ENCODE peak calls at places on chromosome 6, in ten cellular contexts. E is mucosa of descending colon, X is AG04450, C is fibroblast of pulmonary artery, Q is GM06990, A is glutamatergic neuron, H is PC-3, V is PC-9, W is kidney epithelial cell, F is right lobe of liver. O is an unnamed sample.
A peak's percentile ranks its signal among the peaks of the same experiment; 100 is the strongest.

GRCh38 chr6:45036101-45036500 is 292.0 kb upstream of the RUNX2 start:
- DNase-seq in Q (no peak), A (no peak), V (no peak), C (no peak), H (no peak), W (no peak), E (no peak), X (no peak), F (no peak), O (no peak)

GRCh38 chr6:148808786-148809304 is 62.0 kb downstream of the UST start:
- DNase-seq in E (no peak), C (no peak), A (no peak), X (no peak), Q (no peak), W (no peak), F (no peak), H (no peak), V (no peak), O (no peak)

GRCh38 chr6:111503194-111503593 is 20.2 kb upstream of the REV3L start:
- DNase-seq in C (no peak), F (no peak), W (no peak), A (no peak), X (no peak), V (no peak), H (no peak), E (no peak), Q (no peak), O (no peak)

GRCh38 chr6:46392294-46392693 is 99.0 kb downstream of the RCAN2 start:
- DNase-seq in W (no peak), C (no peak), A (no peak), Q (no peak), X (no peak), H (no peak), V (no peak), E (no peak), F (no peak), O (no peak)

GRCh38 chr6:40417031-40417430 is 170.1 kb downstream of the LRFN2 start:
- DNase-seq in A (no peak), W (no peak), X (no peak), H (no peak), F (no peak), C (no peak), E (no peak), Q (no peak), V (no peak), O (no peak)

GRCh38 chr6:18413320-18413830 is 26.2 kb downstream of the RNF144B start:
- DNase-seq in W (no peak), E (no peak), A (no peak), F (no peak), H (no peak), X (no peak), C (no peak), Q (no peak), V (no peak), O (no peak)

GRCh38 chr6:159729598-159729997 is 2.3 kb downstream of the WTAP start:
- DNase-seq in H (no peak), C (peak; percentile 31), F (no peak), W (no peak), Q (no peak), X (no peak), A (no peak), E (no peak), V (no peak), O (no peak)

GRCh38 chr6:109527989-109528388 is 45.0 kb upstream of the ZBTB24 start:
- DNase-seq in V (no peak), A (no peak), C (peak; percentile 30), F (no peak), H (peak; percentile 27), W (no peak), Q (no peak), E (no peak), X (no peak), O (no peak)

GRCh38 chr6:3850451-3851203 is 1.5 kb downstream of the FAM50B start:
- DNase-seq in Q (peak; percentile 44), E (no peak), W (no peak), A (no peak), C (no peak), V (no peak), X (no peak), H (no peak), F (no peak), O (no peak)

GRCh38 chr6:44367686-44368085 is 19.8 kb upstream of the CDC5L start:
- DNase-seq in W (no peak), F (no peak), C (peak; percentile 7), X (no peak), H (no peak), E (no peak), V (no peak), A (no peak), Q (no peak), O (no peak)

GRCh38 chr6:40586800-40587201 is 363 bp downstream of the LRFN2 start:
- DNase-seq in X (no peak), A (peak; percentile 44), F (no peak), V (no peak), C (no peak), H (no peak), Q (no peak), E (no peak), W (no peak), O (peak; percentile 12)

GRCh38 chr6:25366785-25367657 is 87.8 kb downstream of the CARMIL1 start:
- DNase-seq in A (no peak), F (no peak), V (no peak), W (no peak), C (peak; percentile 14), X (no peak), Q (peak; percentile 18), E (no peak), H (peak; percentile 64), O (no peak)

GRCh38 chr6:2542101-2542857 is 208.4 kb downstream of the MYLK4 start:
- DNase-seq in C (no peak), E (no peak), V (no peak), A (no peak), X (no peak), H (no peak), Q (peak; percentile 3), W (no peak), F (no peak), O (no peak)

GRCh38 chr6:110398778-110399177 is 16.6 kb downstream of the DDO start:
- DNase-seq in C (peak; percentile 21), Q (no peak), W (no peak), E (no peak), V (no peak), A (no peak), X (no peak), H (peak; percentile 22), F (no peak), O (no peak)

GRCh38 chr6:168276576-168277273 is 42.9 kb downstream of the DACT2 start:
- DNase-seq in A (no peak), V (no peak), Q (no peak), E (no peak), C (no peak), H (no peak), F (no peak), X (no peak), W (no peak), O (no peak)

GRCh38 chr6:30942338-30943060 is 1.7 kb downstream of the MUCL3 start:
- DNase-seq in X (peak; percentile 44), A (peak; percentile 38), H (peak; percentile 96), E (peak; percentile 78), V (peak; percentile 91), W (peak; percentile 61), F (peak; percentile 57), Q (no peak), C (peak; percentile 85), O (peak; percentile 70)

GRCh38 chr6:16684896-16685554 is 76.2 kb downstream of the ATXN1 start:
- DNase-seq in E (no peak), C (peak; percentile 64), H (peak; percentile 72), Q (peak; percentile 66), A (no peak), W (peak; percentile 88), X (no peak), V (no peak), F (no peak), O (no peak)

GRCh38 chr6:47698342-47698787 is at the start of gene ADGRF4:
- DNase-seq in H (peak; percentile 95), W (peak; percentile 88), C (peak; percentile 81), F (no peak), X (no peak), Q (no peak), E (peak; percentile 21), A (no peak), V (peak; percentile 64), O (no peak)

GRCh38 chr6:135464634-135465033 is 32.9 kb downstream of the AHI1 start:
- DNase-seq in E (no peak), H (no peak), Q (no peak), W (no peak), F (no peak), A (no peak), X (no peak), V (no peak), C (no peak), O (no peak)
- TF ChIP-seq CTCF in E (no peak), H (no peak), Q (no peak), W (no peak), F (no peak), A (no peak), X (no peak), V (no peak), C (no peak), O (no peak)

GRCh38 chr6:165098165-165098564 is 211.2 kb downstream of the C6orf118 start:
- DNase-seq in H (no peak), E (no peak), X (no peak), A (no peak), W (no peak), Q (no peak), F (no peak), C (peak; percentile 7), V (no peak), O (no peak)
- TF ChIP-seq CTCF in H (peak; percentile 32), E (no peak), X (no peak), A (no peak), W (peak; percentile 16), Q (peak; percentile 25), F (no peak), C (peak; percentile 15), V (peak; percentile 51), O (peak; percentile 48)

GRCh38 chr6:34151321-34152041 is 5.6 kb upstream of the GRM4 start:
- DNase-seq in W (no peak), X (no peak), F (no peak), A (no peak), C (no peak), E (no peak), H (no peak), V (no peak), Q (no peak), O (no peak)
- TF ChIP-seq CTCF in W (no peak), X (no peak), F (no peak), A (no peak), C (no peak), E (no peak), H (peak; percentile 27), V (no peak), Q (no peak), O (no peak)

GRCh38 chr6:32689531-32690505 is 23.4 kb upstream of the HLA-DQB1 start:
- DNase-seq in F (no peak), E (no peak), X (no peak), W (no peak), Q (peak; percentile 59), A (no peak), H (no peak), C (peak; percentile 3), V (no peak), O (no peak)

DNA sequence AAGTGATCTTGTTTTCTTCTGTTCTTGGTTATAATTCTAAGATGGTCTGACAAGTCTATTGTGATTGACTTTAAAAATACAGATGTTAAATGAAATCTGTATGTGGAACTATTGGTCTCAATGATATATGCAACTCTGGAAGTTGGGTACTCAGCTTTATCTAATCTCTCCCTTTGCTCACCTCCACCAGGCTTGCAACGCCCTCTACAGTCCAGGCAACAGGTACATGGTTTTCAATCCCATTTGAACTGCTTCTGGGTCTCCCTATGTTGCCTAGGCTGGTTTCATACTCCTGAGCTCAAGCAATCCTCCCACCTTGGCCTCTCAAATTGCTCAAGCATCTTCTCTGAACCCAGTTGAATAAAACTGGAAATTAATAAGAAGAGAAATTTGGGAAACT is 25.6 kb upstream of the HLA-DQB1 start:
- DNase-seq in X (no peak), A (peak; percentile 15), F (no peak), C (peak; percentile 4), H (peak; percentile 66), Q (no peak), E (peak; percentile 58), W (no peak), V (peak; percentile 18), O (no peak)
- TF ChIP-seq CTCF in X (no peak), A (no peak), F (peak; percentile 33), C (peak; percentile 16), H (peak; percentile 83), Q (peak; percentile 70), E (peak; percentile 17), W (peak; percentile 38), V (no peak), O (no peak)